ENCODE peak calls at places on chromosomes 6 and 20, in four cellular contexts. S is left lobe of liver; B is posterior vena cava; U is stimulated activated CD4-positive, alpha-beta T cell treated with anti-CD3 and anti-CD28 coated beads, Interleukin-1b, Interleukin-23, amount 100 ng/mL, for 1 hour. O is an unnamed sample.
A peak's percentile ranks its signal among the peaks of the same experiment; 100 is the strongest.

GRCh38 chr6:38262609-38263008 is 377.1 kb downstream of the BTBD9 start:
- DNase-seq in S (no peak), B (no peak), U (no peak), O (no peak)

GRCh38 chr20:9454781-9455180 is 59.6 kb upstream of the LAMP5 start:
- DNase-seq in S (no peak), B (no peak), U (no peak), O (no peak)

GRCh38 chr6:111828799-111829198 is 44.5 kb downstream of the FYN start:
- DNase-seq in S (no peak), B (no peak), U (no peak), O (no peak)

GRCh38 chr6:160376445-160376844 is 28.3 kb downstream of the SLC22A3 start:
- DNase-seq in S (no peak), B (no peak), U (no peak), O (no peak)

GRCh38 chr6:104689551-104690205 is 170.0 kb downstream of the HACE1 start:
- DNase-seq in S (no peak), B (no peak), U (no peak), O (no peak)

GRCh38 chr6:44024597-44025219 is 102.5 kb downstream of the MRPL14 start:
- DNase-seq in S (no peak), B (peak; percentile 60), U (no peak), O (no peak)

GRCh38 chr20:58213112-58213511 is 15.3 kb downstream of the ANKRD60 start:
- DNase-seq in S (no peak), B (peak; percentile 62), U (no peak), O (no peak)

GRCh38 chr6:125252891-125253290 is 48.9 kb downstream of the HDDC2 start:
- DNase-seq in S (no peak), B (no peak), U (no peak), O (no peak)

GRCh38 chr20:46406986-46407670 is 713 bp upstream of the ELMO2 start:
- DNase-seq in S (peak; percentile 89), B (peak; percentile 89), U (peak; percentile 50), O (peak; percentile 87)

GRCh38 chr6:6993503-6994237 is 114.1 kb upstream of the RREB1 start:
- DNase-seq in S (no peak), B (no peak), U (no peak), O (no peak)

GRCh38 chr6:163667372-163668060 is 253.0 kb downstream of the QKI start:
- DNase-seq in S (no peak), B (no peak), U (no peak), O (no peak)

GRCh38 chr20:50292324-50293243 is 102.0 kb downstream of the CEBPB start:
- DNase-seq in S (peak; percentile 98), B (peak; percentile 99), U (no peak), O (peak; percentile 89)

GRCh38 chr6:42138630-42139619 is 3.5 kb downstream of the C6orf132 start:
- DNase-seq in S (no peak), B (no peak), U (no peak), O (peak; percentile 62)

GRCh38 chr6:37860226-37860839 is 40.8 kb downstream of the ZFAND3 start:
- DNase-seq in S (no peak), B (no peak), U (no peak), O (peak; percentile 76)

GRCh38 chr20:47453167-47453782 is 48.4 kb upstream of the NCOA3 start:
- DNase-seq in S (no peak), B (peak; percentile 28), U (no peak), O (peak; percentile 29)

GRCh38 chr20:17024513-17025105 is 202.2 kb upstream of the PCSK2 start:
- DNase-seq in S (no peak), B (no peak), U (no peak), O (no peak)

GRCh38 chr6:160137989-160138835 is 16.6 kb downstream of the SLC22A1 start:
- DNase-seq in S (no peak), B (no peak), U (no peak), O (peak; percentile 68)

GRCh38 chr6:145850671-145851070 is 36.1 kb upstream of the FBXO30 start:
- DNase-seq in S (no peak), B (no peak), U (no peak), O (no peak)

GRCh38 chr6:47235964-47236760 is 73.5 kb downstream of the TNFRSF21 start:
- DNase-seq in S (no peak), B (no peak), U (no peak), O (peak; percentile 69)

GRCh38 chr6:34526241-34526972 is 29.7 kb downstream of the SPDEF start:
- DNase-seq in S (no peak), B (no peak), U (no peak), O (no peak)

GRCh38 chr20:33441142-33441955 is 2.2 kb downstream of the SNTA1 start:
- DNase-seq in S (no peak), B (no peak), U (no peak), O (no peak)

GRCh38 chr6:45538636-45539035 is 160.9 kb upstream of the SUPT3H start:
- DNase-seq in S (no peak), B (no peak), U (no peak), O (no peak)

GRCh38 chr20:31719644-31720485 is 2.8 kb downstream of the BCL2L1 start:
- DNase-seq in S (peak; percentile 58), B (no peak), U (no peak), O (peak; percentile 82)

GRCh38 chr20:48157970-48158369 is 372.7 kb upstream of the SULF2 start:
- DNase-seq in S (no peak), B (no peak), U (no peak), O (no peak)

GRCh38 chr6:166330612-166331011 is 11.7 kb downstream of the SFT2D1 start:
- DNase-seq in S (peak; percentile 83), B (no peak), U (no peak), O (peak; percentile 79)

GRCh38 chr20:36306557-36307411 is 645 bp downstream of the DLGAP4 start:
- DNase-seq in S (no peak), B (no peak), U (no peak), O (no peak)

GRCh38 chr6:55290736-55291135 is 36.5 kb upstream of the GFRAL start:
- DNase-seq in S (no peak), B (no peak), U (no peak), O (no peak)

GRCh38 chr6:108736832-108737231 is 111.4 kb upstream of the ARMC2 start:
- DNase-seq in S (no peak), B (no peak), U (no peak), O (peak; percentile 52)

GRCh38 chr6:157514659-157515496 is 133.9 kb downstream of the ZDHHC14 start:
- DNase-seq in S (no peak), B (no peak), U (no peak), O (peak; percentile 32)

GRCh38 chr20:31560900-31561598 is 44.0 kb upstream of the ID1 start:
- DNase-seq in S (no peak), B (no peak), U (no peak), O (peak; percentile 84)

GRCh38 chr20:9311132-9311531 is 203.3 kb upstream of the LAMP5 start:
- DNase-seq in S (no peak), B (no peak), U (no peak), O (no peak)

GRCh38 chr6:96152114-96152708 is 136.4 kb downstream of the FUT9 start:
- DNase-seq in S (no peak), B (no peak), U (no peak), O (no peak)

GRCh38 chr6:154450498-154450897 is 60.0 kb downstream of the CNKSR3 start:
- DNase-seq in S (no peak), B (no peak), U (no peak), O (no peak)

GRCh38 chr6:137729866-137730629 is 137.0 kb upstream of the TNFAIP3 start:
- DNase-seq in S (no peak), B (no peak), U (no peak), O (no peak)

GRCh38 chr6:7166410-7167293 is 58.9 kb downstream of the RREB1 start:
- DNase-seq in S (peak; percentile 80), B (no peak), U (no peak), O (no peak)

GRCh38 chr6:39361657-39362486 is 39.4 kb upstream of the KCNK16 start:
- DNase-seq in S (peak; percentile 63), B (peak; percentile 88), U (no peak), O (peak; percentile 72)

GRCh38 chr6:68638225-68638900 is 3.3 kb downstream of the ADGRB3 start:
- DNase-seq in S (no peak), B (no peak), U (no peak), O (peak; percentile 57)

GRCh38 chr20:49037962-49038387 is 8.1 kb upstream of the CSE1L start:
- DNase-seq in S (no peak), B (no peak), U (no peak), O (no peak)

GRCh38 chr20:41340327-41341055 is at the start of gene LPIN3:
- DNase-seq in S (peak; percentile 95), B (peak; percentile 95), U (peak; percentile 7), O (peak; percentile 99)